ENCODE peak calls at places on chromosomes 7 and 10, in ten cellular contexts. One of them, this sample, is unnamed.

GRCh38 chr7:5523052-5523711 is 99.5 kb upstream of the TNRC18 start:
- DNase-seq in neural progenitor cell: peak
- DNase-seq in heart right ventricle: no peak
- DNase-seq in AG09309: no peak
- DNase-seq in cardiac fibroblast: peak
- DNase-seq in bronchial epithelial cell: peak
- DNase-seq in body of pancreas: peak
- DNase-seq in heart left ventricle: no peak
- DNase-seq in mesendoderm: peak
- DNase-seq in A549: no peak
- DNase-seq in this sample: no peak

GRCh38 chr10:119315128-119316001 is 108.0 kb downstream of the GRK5 start:
- DNase-seq in neural progenitor cell: peak
- DNase-seq in heart right ventricle: peak
- DNase-seq in AG09309: peak
- DNase-seq in cardiac fibroblast: peak
- DNase-seq in bronchial epithelial cell: peak
- DNase-seq in body of pancreas: no peak
- DNase-seq in heart left ventricle: peak
- DNase-seq in mesendoderm: peak
- DNase-seq in A549: peak
- DNase-seq in this sample: no peak

GRCh38 chr10:5314866-5315265 is 49.9 kb upstream of the UCN3 start:
- DNase-seq in neural progenitor cell: no peak
- DNase-seq in heart right ventricle: no peak
- DNase-seq in AG09309: no peak
- DNase-seq in cardiac fibroblast: no peak
- DNase-seq in bronchial epithelial cell: no peak
- DNase-seq in body of pancreas: no peak
- DNase-seq in heart left ventricle: no peak
- DNase-seq in mesendoderm: no peak
- DNase-seq in A549: no peak
- DNase-seq in this sample: no peak

GRCh38 chr10:99784025-99784730 is 1.7 kb downstream of the ABCC2 start:
- DNase-seq in neural progenitor cell: no peak
- DNase-seq in heart right ventricle: no peak
- DNase-seq in AG09309: peak
- DNase-seq in cardiac fibroblast: peak
- DNase-seq in bronchial epithelial cell: peak
- DNase-seq in body of pancreas: peak
- DNase-seq in heart left ventricle: no peak
- DNase-seq in mesendoderm: no peak
- DNase-seq in A549: no peak
- DNase-seq in this sample: no peak

GRCh38 chr7:80127412-80128150 is 7.0 kb upstream of the GNAI1 start:
- DNase-seq in neural progenitor cell: peak
- DNase-seq in heart right ventricle: no peak
- DNase-seq in AG09309: no peak
- DNase-seq in cardiac fibroblast: peak
- DNase-seq in bronchial epithelial cell: peak
- DNase-seq in body of pancreas: no peak
- DNase-seq in heart left ventricle: no peak
- DNase-seq in mesendoderm: peak
- DNase-seq in A549: no peak
- DNase-seq in this sample: no peak

GRCh38 chr10:121596668-121597503 is 1.4 kb downstream of the FGFR2 start:
- DNase-seq in neural progenitor cell: peak
- DNase-seq in heart right ventricle: peak
- DNase-seq in AG09309: no peak
- DNase-seq in cardiac fibroblast: peak
- DNase-seq in bronchial epithelial cell: peak
- DNase-seq in body of pancreas: peak
- DNase-seq in heart left ventricle: peak
- DNase-seq in mesendoderm: peak
- DNase-seq in A549: no peak
- DNase-seq in this sample: no peak

GRCh38 chr7:42097756-42098155 is 139.3 kb downstream of the GLI3 start:
- DNase-seq in neural progenitor cell: no peak
- DNase-seq in heart right ventricle: no peak
- DNase-seq in AG09309: peak
- DNase-seq in cardiac fibroblast: peak
- DNase-seq in bronchial epithelial cell: peak
- DNase-seq in body of pancreas: no peak
- DNase-seq in heart left ventricle: no peak
- DNase-seq in mesendoderm: peak
- DNase-seq in A549: no peak
- DNase-seq in this sample: no peak

GRCh38 chr10:110648743-110649651 is 4.9 kb downstream of the RBM20 start:
- DNase-seq in neural progenitor cell: no peak
- DNase-seq in heart right ventricle: no peak
- DNase-seq in AG09309: no peak
- DNase-seq in cardiac fibroblast: no peak
- DNase-seq in bronchial epithelial cell: peak
- DNase-seq in body of pancreas: no peak
- DNase-seq in heart left ventricle: no peak
- DNase-seq in mesendoderm: no peak
- DNase-seq in A549: no peak
- DNase-seq in this sample: no peak

GRCh38 chr10:62738916-62739315 is 65.6 kb upstream of the ADO start:
- DNase-seq in neural progenitor cell: no peak
- DNase-seq in heart right ventricle: no peak
- DNase-seq in AG09309: no peak
- DNase-seq in cardiac fibroblast: no peak
- DNase-seq in bronchial epithelial cell: peak
- DNase-seq in body of pancreas: no peak
- DNase-seq in heart left ventricle: no peak
- DNase-seq in mesendoderm: no peak
- DNase-seq in A549: no peak
- DNase-seq in this sample: no peak

GRCh38 chr10:103872137-103872933 is 17.0 kb upstream of the SH3PXD2A start:
- DNase-seq in neural progenitor cell: no peak
- DNase-seq in heart right ventricle: no peak
- DNase-seq in AG09309: no peak
- DNase-seq in cardiac fibroblast: no peak
- DNase-seq in bronchial epithelial cell: peak
- DNase-seq in body of pancreas: no peak
- DNase-seq in heart left ventricle: no peak
- DNase-seq in mesendoderm: no peak
- DNase-seq in A549: no peak
- DNase-seq in this sample: no peak

GRCh38 chr10:92690211-92691041 is 671 bp downstream of the HHEX start:
- DNase-seq in neural progenitor cell: peak
- DNase-seq in heart right ventricle: peak
- DNase-seq in AG09309: no peak
- DNase-seq in cardiac fibroblast: peak
- DNase-seq in bronchial epithelial cell: peak
- DNase-seq in body of pancreas: peak
- DNase-seq in heart left ventricle: peak
- DNase-seq in mesendoderm: peak
- DNase-seq in A549: peak
- DNase-seq in this sample: no peak

GRCh38 chr10:68508090-68508489 is 19.2 kb downstream of the SLC25A16 start:
- DNase-seq in neural progenitor cell: no peak
- DNase-seq in heart right ventricle: no peak
- DNase-seq in AG09309: no peak
- DNase-seq in cardiac fibroblast: no peak
- DNase-seq in bronchial epithelial cell: no peak
- DNase-seq in body of pancreas: no peak
- DNase-seq in heart left ventricle: no peak
- DNase-seq in mesendoderm: no peak
- DNase-seq in A549: no peak
- DNase-seq in this sample: no peak

GRCh38 chr7:12557282-12557681 is 13.2 kb upstream of the SCIN start:
- DNase-seq in neural progenitor cell: no peak
- DNase-seq in heart right ventricle: no peak
- DNase-seq in AG09309: no peak
- DNase-seq in cardiac fibroblast: peak
- DNase-seq in bronchial epithelial cell: peak
- DNase-seq in body of pancreas: no peak
- DNase-seq in heart left ventricle: no peak
- DNase-seq in mesendoderm: peak
- DNase-seq in A549: no peak
- DNase-seq in this sample: no peak

GRCh38 chr10:78277734-78278404 is 244.2 kb downstream of the RPS24 start:
- DNase-seq in neural progenitor cell: no peak
- DNase-seq in heart right ventricle: peak
- DNase-seq in AG09309: peak
- DNase-seq in cardiac fibroblast: peak
- DNase-seq in bronchial epithelial cell: no peak
- DNase-seq in body of pancreas: peak
- DNase-seq in heart left ventricle: peak
- DNase-seq in mesendoderm: no peak
- DNase-seq in A549: no peak
- DNase-seq in this sample: no peak

GRCh38 chr7:42886129-42886528 is 25.7 kb downstream of the C7orf25 start:
- DNase-seq in neural progenitor cell: no peak
- DNase-seq in heart right ventricle: no peak
- DNase-seq in AG09309: no peak
- DNase-seq in cardiac fibroblast: peak
- DNase-seq in bronchial epithelial cell: peak
- DNase-seq in body of pancreas: no peak
- DNase-seq in heart left ventricle: no peak
- DNase-seq in mesendoderm: no peak
- DNase-seq in A549: no peak
- DNase-seq in this sample: no peak

GRCh38 chr10:34808789-34809745 is 6.0 kb downstream of the PARD3 start:
- DNase-seq in neural progenitor cell: peak
- DNase-seq in heart right ventricle: peak
- DNase-seq in AG09309: no peak
- DNase-seq in cardiac fibroblast: peak
- DNase-seq in bronchial epithelial cell: peak
- DNase-seq in body of pancreas: peak
- DNase-seq in heart left ventricle: peak
- DNase-seq in mesendoderm: peak
- DNase-seq in A549: no peak
- DNase-seq in this sample: no peak
- H3K4me3 ChIP-seq in neural progenitor cell: peak
- H3K4me3 ChIP-seq in heart right ventricle: peak
- H3K4me3 ChIP-seq in AG09309: peak
- H3K4me3 ChIP-seq in cardiac fibroblast: peak
- H3K4me3 ChIP-seq in bronchial epithelial cell: no peak
- H3K4me3 ChIP-seq in body of pancreas: no peak
- H3K4me3 ChIP-seq in heart left ventricle: no peak
- H3K4me3 ChIP-seq in mesendoderm: no peak
- H3K4me3 ChIP-seq in A549: no peak
- H3K4me3 ChIP-seq in this sample: peak

GRCh38 chr10:26215534-26215922 is 1.0 kb upstream of the GAD2 start:
- DNase-seq in neural progenitor cell: no peak
- DNase-seq in heart right ventricle: no peak
- DNase-seq in AG09309: no peak
- DNase-seq in cardiac fibroblast: no peak
- DNase-seq in bronchial epithelial cell: no peak
- DNase-seq in body of pancreas: no peak
- DNase-seq in heart left ventricle: no peak
- DNase-seq in mesendoderm: no peak
- DNase-seq in A549: no peak
- DNase-seq in this sample: no peak

GRCh38 chr10:26215923-26216576 is 524 bp upstream of the GAD2 start:
- DNase-seq in neural progenitor cell: peak
- DNase-seq in heart right ventricle: peak
- DNase-seq in AG09309: no peak
- DNase-seq in cardiac fibroblast: peak
- DNase-seq in bronchial epithelial cell: no peak
- DNase-seq in body of pancreas: peak
- DNase-seq in heart left ventricle: peak
- DNase-seq in mesendoderm: peak
- DNase-seq in A549: peak
- DNase-seq in this sample: no peak

GRCh38 chr10:26216577-26216948 is at the start of gene GAD2:
- DNase-seq in neural progenitor cell: peak
- DNase-seq in heart right ventricle: no peak
- DNase-seq in AG09309: no peak
- DNase-seq in cardiac fibroblast: no peak
- DNase-seq in bronchial epithelial cell: no peak
- DNase-seq in body of pancreas: no peak
- DNase-seq in heart left ventricle: no peak
- DNase-seq in mesendoderm: peak
- DNase-seq in A549: no peak
- DNase-seq in this sample: no peak

GRCh38 chr10:26217396-26218105 is 977 bp downstream of the GAD2 start:
- DNase-seq in neural progenitor cell: peak
- DNase-seq in heart right ventricle: no peak
- DNase-seq in AG09309: no peak
- DNase-seq in cardiac fibroblast: no peak
- DNase-seq in bronchial epithelial cell: no peak
- DNase-seq in body of pancreas: no peak
- DNase-seq in heart left ventricle: no peak
- DNase-seq in mesendoderm: peak
- DNase-seq in A549: no peak
- DNase-seq in this sample: no peak

DNA sequence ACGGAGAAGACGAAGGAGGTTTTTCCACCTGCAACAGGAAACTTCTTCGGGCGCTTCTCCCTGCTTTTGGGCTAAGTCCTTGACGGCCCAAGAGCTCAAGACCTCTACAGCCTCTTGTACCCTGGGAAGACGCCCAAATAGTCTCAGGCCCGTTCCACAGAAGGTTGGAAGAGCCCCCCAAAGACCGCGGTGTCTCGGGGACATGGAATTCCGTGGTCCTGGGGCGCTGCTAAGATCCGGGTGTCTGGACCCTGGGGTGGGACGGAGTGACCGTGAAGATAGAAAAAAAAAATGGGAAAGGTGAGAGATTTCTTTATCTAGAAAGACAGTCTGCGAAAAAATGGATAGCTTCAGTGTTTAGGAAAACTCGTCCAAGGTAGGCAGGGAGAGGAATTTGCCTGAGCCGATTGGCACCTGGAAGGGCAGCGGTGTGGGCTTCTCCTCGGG is 398 bp downstream of the GAD2 start:
- DNase-seq in neural progenitor cell: no peak
- DNase-seq in heart right ventricle: no peak
- DNase-seq in AG09309: no peak
- DNase-seq in cardiac fibroblast: no peak
- DNase-seq in bronchial epithelial cell: no peak
- DNase-seq in body of pancreas: no peak
- DNase-seq in heart left ventricle: no peak
- DNase-seq in mesendoderm: peak
- DNase-seq in A549: no peak
- DNase-seq in this sample: no peak
- H3K4me3 ChIP-seq in neural progenitor cell: peak
- H3K4me3 ChIP-seq in heart right ventricle: no peak
- H3K4me3 ChIP-seq in AG09309: no peak
- H3K4me3 ChIP-seq in cardiac fibroblast: no peak
- H3K4me3 ChIP-seq in bronchial epithelial cell: no peak
- H3K4me3 ChIP-seq in body of pancreas: no peak
- H3K4me3 ChIP-seq in heart left ventricle: no peak
- H3K4me3 ChIP-seq in mesendoderm: no peak
- H3K4me3 ChIP-seq in A549: peak
- H3K4me3 ChIP-seq in this sample: peak

GRCh38 chr10:43202224-43202656 is 64.0 kb downstream of the CSGALNACT2 start:
- DNase-seq in neural progenitor cell: peak
- DNase-seq in heart right ventricle: no peak
- DNase-seq in AG09309: no peak
- DNase-seq in cardiac fibroblast: no peak
- DNase-seq in bronchial epithelial cell: peak
- DNase-seq in body of pancreas: peak
- DNase-seq in heart left ventricle: peak
- DNase-seq in mesendoderm: peak
- DNase-seq in A549: no peak
- DNase-seq in this sample: peak
- H3K4me3 ChIP-seq in neural progenitor cell: peak
- H3K4me3 ChIP-seq in heart right ventricle: peak
- H3K4me3 ChIP-seq in AG09309: peak
- H3K4me3 ChIP-seq in cardiac fibroblast: peak
- H3K4me3 ChIP-seq in bronchial epithelial cell: peak
- H3K4me3 ChIP-seq in body of pancreas: no peak
- H3K4me3 ChIP-seq in heart left ventricle: peak
- H3K4me3 ChIP-seq in mesendoderm: peak
- H3K4me3 ChIP-seq in A549: no peak
- H3K4me3 ChIP-seq in this sample: peak

GRCh38 chr7:105017263-105018051 is 3.5 kb downstream of the KMT2E start:
- DNase-seq in neural progenitor cell: no peak
- DNase-seq in heart right ventricle: no peak
- DNase-seq in AG09309: no peak
- DNase-seq in cardiac fibroblast: no peak
- DNase-seq in bronchial epithelial cell: no peak
- DNase-seq in body of pancreas: no peak
- DNase-seq in heart left ventricle: no peak
- DNase-seq in mesendoderm: no peak
- DNase-seq in A549: no peak
- DNase-seq in this sample: no peak
- H3K4me3 ChIP-seq in neural progenitor cell: peak
- H3K4me3 ChIP-seq in heart right ventricle: peak
- H3K4me3 ChIP-seq in AG09309: peak
- H3K4me3 ChIP-seq in cardiac fibroblast: peak
- H3K4me3 ChIP-seq in bronchial epithelial cell: peak
- H3K4me3 ChIP-seq in body of pancreas: no peak
- H3K4me3 ChIP-seq in heart left ventricle: peak
- H3K4me3 ChIP-seq in mesendoderm: no peak
- H3K4me3 ChIP-seq in A549: peak
- H3K4me3 ChIP-seq in this sample: peak

This sample was measured in coronary artery.